ENCODE peak calls at places on chromosome X, in five cellular contexts. One of them, this sample, is unnamed.

GRCh38 chrX:48728653-48729052 is 32.1 kb downstream of the SUV39H1 start:
- DNase-seq in GM12865: no peak
- DNase-seq in NCI-H69: no peak
- DNase-seq in RCC 7860: no peak
- DNase-seq in cerebellum: no peak
- DNase-seq in this sample: no peak

GRCh38 chrX:133527415-133527814 is 112.1 kb upstream of the GPC4 start:
- DNase-seq in GM12865: no peak
- DNase-seq in NCI-H69: no peak
- DNase-seq in RCC 7860: no peak
- DNase-seq in cerebellum: no peak
- DNase-seq in this sample: no peak

GRCh38 chrX:118360429-118361125 is 14.7 kb downstream of the WDR44 start:
- DNase-seq in GM12865: no peak
- DNase-seq in NCI-H69: no peak
- DNase-seq in RCC 7860: peak; percentile 17
- DNase-seq in cerebellum: no peak
- DNase-seq in this sample: no peak

GRCh38 chrX:27391601-27392000 is 71.5 kb downstream of the PPP4R3C start:
- DNase-seq in GM12865: no peak
- DNase-seq in NCI-H69: no peak
- DNase-seq in RCC 7860: no peak
- DNase-seq in cerebellum: no peak
- DNase-seq in this sample: no peak

GRCh38 chrX:111779582-111779981 is 96.4 kb upstream of the TRPC5OS start:
- DNase-seq in GM12865: no peak
- DNase-seq in NCI-H69: no peak
- DNase-seq in RCC 7860: no peak
- DNase-seq in cerebellum: no peak
- DNase-seq in this sample: no peak

GRCh38 chrX:107715331-107716044 is 60.1 kb downstream of the TSC22D3 start:
- DNase-seq in GM12865: no peak
- DNase-seq in NCI-H69: no peak
- DNase-seq in RCC 7860: peak; percentile 2
- DNase-seq in cerebellum: peak; percentile 62
- DNase-seq in this sample: no peak

GRCh38 chrX:119696251-119696890 is 3.4 kb upstream of the SEPTIN6 start:
- DNase-seq in GM12865: peak; percentile 41
- DNase-seq in NCI-H69: no peak
- DNase-seq in RCC 7860: no peak
- DNase-seq in cerebellum: no peak
- DNase-seq in this sample: no peak

GRCh38 chrX:920234-920799 is 289.7 kb downstream of the SHOX start:
- DNase-seq in GM12865: no peak
- DNase-seq in NCI-H69: no peak
- DNase-seq in RCC 7860: no peak
- DNase-seq in cerebellum: no peak
- DNase-seq in this sample: no peak

GRCh38 chrX:10617964-10618342 is 2.4 kb downstream of the MID1 start:
- DNase-seq in GM12865: no peak
- DNase-seq in NCI-H69: peak; percentile 0
- DNase-seq in RCC 7860: peak; percentile 77
- DNase-seq in cerebellum: no peak
- DNase-seq in this sample: no peak

GRCh38 chrX:30957753-30958152 is 68.7 kb upstream of the TAB3 start:
- DNase-seq in GM12865: no peak
- DNase-seq in NCI-H69: no peak
- DNase-seq in RCC 7860: peak; percentile 81
- DNase-seq in cerebellum: no peak
- DNase-seq in this sample: peak; percentile 42

GRCh38 chrX:40008841-40009461 is 88.8 kb downstream of the BCOR start:
- DNase-seq in GM12865: peak; percentile 41
- DNase-seq in NCI-H69: peak; percentile 61
- DNase-seq in RCC 7860: no peak
- DNase-seq in cerebellum: no peak
- DNase-seq in this sample: no peak

GRCh38 chrX:6968231-6968630 is 179.3 kb upstream of the STS start:
- DNase-seq in GM12865: no peak
- DNase-seq in NCI-H69: no peak
- DNase-seq in RCC 7860: no peak
- DNase-seq in cerebellum: no peak
- DNase-seq in this sample: no peak